ENCODE peak calls at places on chromosome 6, in seven cellular contexts. G, S, R, C, D, W and K are unnamed samples.
A peak's percentile ranks its signal among the peaks of the same experiment; 100 is the strongest.

GRCh38 chr6:104186836-104187235 is 672.9 kb downstream of the HACE1 start:
- DNase-seq in G (no peak), S (no peak), R (no peak), C (no peak), D (no peak), W (no peak), K (no peak)

GRCh38 chr6:118660218-118660569 is 8.8 kb upstream of the CEP85L start:
- DNase-seq in G (no peak), S (no peak), R (no peak), C (no peak), D (peak; percentile 22), W (no peak), K (no peak)

GRCh38 chr6:26267083-26267589 is 97.9 kb upstream of the BTN3A2 start:
- DNase-seq in G (no peak), S (no peak), R (no peak), C (no peak), D (no peak), W (no peak), K (no peak)

GRCh38 chr6:44126320-44127149 is 717 bp downstream of the MRPL14 start:
- DNase-seq in G (no peak), S (peak; percentile 48), R (no peak), C (no peak), D (peak; percentile 62), W (peak; percentile 91), K (peak; percentile 64)

GRCh38 chr6:37940074-37940847 is 120.7 kb downstream of the ZFAND3 start:
- DNase-seq in G (no peak), S (peak; percentile 55), R (no peak), C (no peak), D (peak; percentile 21), W (no peak), K (no peak)

GRCh38 chr6:158835616-158836221 is 16.6 kb upstream of the EZR start:
- DNase-seq in G (no peak), S (peak; percentile 50), R (no peak), C (no peak), D (no peak), W (no peak), K (no peak)

GRCh38 chr6:143027058-143027457 is 33.6 kb upstream of the AIG1 start:
- DNase-seq in G (peak; percentile 27), S (peak; percentile 23), R (peak; percentile 7), C (no peak), D (peak; percentile 23), W (no peak), K (no peak)

GRCh38 chr6:70669133-70669532 is 1.4 kb downstream of the SMAP1 start:
- DNase-seq in G (no peak), S (no peak), R (no peak), C (no peak), D (no peak), W (no peak), K (no peak)

GRCh38 chr6:152380993-152381898 is 255.9 kb downstream of the SYNE1 start:
- DNase-seq in G (no peak), S (peak; percentile 80), R (peak; percentile 73), C (peak; percentile 55), D (peak; percentile 87), W (peak; percentile 91), K (no peak)
- TF ChIP-seq POLR2A in G (no peak), S (peak; percentile 45), R (no peak), C (peak; percentile 47), D (peak; percentile 73), W (no peak), K (no peak)

DNA sequence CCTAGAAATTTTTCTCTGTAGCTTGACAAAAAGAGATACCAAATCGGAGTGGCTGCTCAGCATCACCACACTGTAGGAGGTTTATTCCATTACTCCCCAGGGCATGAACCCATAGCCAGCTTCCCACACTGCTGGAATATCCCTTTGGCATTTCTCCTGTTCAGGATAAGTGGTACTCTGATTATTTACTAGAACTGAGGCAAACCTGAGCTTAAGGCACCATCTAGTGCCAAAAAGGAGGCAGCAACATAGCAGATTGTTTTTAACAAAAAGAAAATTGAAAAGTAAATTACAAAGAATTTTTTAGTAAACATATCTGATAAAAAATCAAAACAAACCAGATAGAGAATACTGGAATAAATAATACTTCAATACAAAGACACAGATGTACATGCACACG is 181.7 kb downstream of the WDR27 start:
- DNase-seq in G (no peak), S (no peak), R (no peak), C (no peak), D (no peak), W (no peak), K (no peak)
- TF ChIP-seq POLR2A in G (no peak), S (no peak), R (no peak), C (no peak), D (no peak), W (no peak), K (no peak)

DNA sequence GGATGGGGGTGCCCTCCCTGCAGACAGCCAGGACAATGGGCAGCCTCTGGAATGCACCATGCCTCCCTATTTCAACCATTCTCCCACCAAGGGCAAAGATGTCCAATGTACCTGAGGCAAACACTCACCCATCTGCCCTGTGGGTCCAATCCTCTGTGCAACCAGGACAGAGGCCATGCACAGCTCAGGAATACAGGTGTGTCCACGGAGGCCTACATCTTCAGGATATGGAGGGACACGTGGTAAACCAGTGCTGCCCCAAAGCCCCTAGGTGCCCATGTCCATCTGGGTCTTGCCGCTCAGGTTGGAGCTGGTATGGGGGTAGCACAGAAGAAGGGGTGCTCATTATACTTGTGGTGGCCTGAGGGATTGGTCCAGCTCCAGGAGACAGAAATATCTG is 20.4 kb upstream of the TAF8 start:
- DNase-seq in G (no peak), S (no peak), R (no peak), C (no peak), D (no peak), W (no peak), K (no peak)
- TF ChIP-seq POLR2A in G (no peak), S (no peak), R (no peak), C (no peak), D (no peak), W (no peak), K (no peak)

DNA sequence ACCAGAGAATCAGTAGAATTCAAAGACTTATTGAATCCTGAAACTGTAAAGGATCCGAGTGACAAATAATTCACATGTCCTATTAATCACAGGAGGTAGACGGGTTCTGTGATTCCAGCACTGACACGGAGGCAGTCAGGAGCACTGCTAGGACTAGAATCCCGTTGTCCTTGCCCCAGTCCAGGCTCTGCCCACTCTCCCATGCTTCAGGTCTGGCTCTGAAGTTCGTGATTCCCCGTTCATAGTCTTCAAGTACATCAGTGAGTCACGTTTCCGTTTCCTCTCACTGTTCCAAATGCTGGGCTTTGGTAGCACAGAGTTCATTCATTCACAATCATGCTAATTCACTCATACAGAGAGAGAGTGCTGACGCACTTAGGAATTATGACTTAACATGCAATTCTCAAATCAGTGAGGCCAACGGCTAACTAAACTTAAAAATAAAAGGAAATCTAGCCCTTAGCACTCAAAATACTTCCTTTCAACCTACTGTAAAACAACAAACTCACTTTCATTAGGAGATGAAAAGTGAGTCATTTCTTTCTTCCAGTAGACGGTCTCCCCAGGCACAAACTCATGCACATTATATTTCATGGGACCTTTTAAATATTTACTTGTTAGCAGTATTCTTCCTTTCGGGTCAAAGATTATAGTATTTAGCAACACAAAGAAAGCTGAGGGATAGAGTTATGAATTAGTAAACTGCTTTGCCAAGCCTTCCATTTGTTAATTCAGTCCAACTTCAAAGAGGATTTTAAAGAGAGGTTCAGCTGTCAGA is 94.0 kb upstream of the NHSL1 start:
- DNase-seq in G (no peak), S (peak; percentile 60), R (peak; percentile 64), C (no peak), D (peak; percentile 65), W (no peak), K (peak; percentile 22)
- TF ChIP-seq POLR2A in G (no peak), S (no peak), R (no peak), C (no peak), D (no peak), W (no peak), K (peak; percentile 79)

DNA sequence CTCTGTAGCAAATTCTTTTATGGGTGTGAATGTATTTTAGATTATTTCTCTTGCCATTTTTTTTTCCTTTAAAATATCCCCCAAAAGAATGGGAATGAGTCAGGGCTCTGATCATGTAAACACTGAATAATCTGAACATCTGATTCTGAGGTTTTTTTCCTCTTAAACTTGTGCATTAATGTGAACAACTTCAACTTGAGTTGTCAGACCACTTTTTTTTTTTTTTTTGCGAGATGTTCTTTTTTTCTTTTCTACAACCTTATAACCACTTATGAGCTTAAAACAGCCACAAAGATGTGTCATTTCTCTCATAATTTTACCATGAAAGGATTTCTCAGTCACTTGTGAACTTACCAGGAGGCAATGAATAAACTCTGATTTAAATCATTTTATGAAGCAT is 85.3 kb downstream of the TBC1D7 start:
- DNase-seq in G (no peak), S (no peak), R (no peak), C (no peak), D (no peak), W (no peak), K (no peak)
- TF ChIP-seq POLR2A in G (no peak), S (no peak), R (no peak), C (no peak), D (no peak), W (no peak), K (no peak)

GRCh38 chr6:12163744-12164507 is 126.2 kb upstream of the EDN1 start:
- DNase-seq in G (no peak), S (no peak), R (no peak), C (no peak), D (no peak), W (no peak), K (no peak)

GRCh38 chr6:12164508-12164770 is 125.7 kb upstream of the EDN1 start:
- DNase-seq in G (no peak), S (no peak), R (no peak), C (no peak), D (no peak), W (no peak), K (no peak)

GRCh38 chr6:12160350-12160749 is 129.8 kb upstream of the EDN1 start:
- DNase-seq in G (no peak), S (no peak), R (no peak), C (no peak), D (no peak), W (no peak), K (no peak)

GRCh38 chr6:12163149-12163548 is 127.0 kb upstream of the EDN1 start:
- DNase-seq in G (no peak), S (no peak), R (no peak), C (no peak), D (no peak), W (no peak), K (peak; percentile 31)

DNA sequence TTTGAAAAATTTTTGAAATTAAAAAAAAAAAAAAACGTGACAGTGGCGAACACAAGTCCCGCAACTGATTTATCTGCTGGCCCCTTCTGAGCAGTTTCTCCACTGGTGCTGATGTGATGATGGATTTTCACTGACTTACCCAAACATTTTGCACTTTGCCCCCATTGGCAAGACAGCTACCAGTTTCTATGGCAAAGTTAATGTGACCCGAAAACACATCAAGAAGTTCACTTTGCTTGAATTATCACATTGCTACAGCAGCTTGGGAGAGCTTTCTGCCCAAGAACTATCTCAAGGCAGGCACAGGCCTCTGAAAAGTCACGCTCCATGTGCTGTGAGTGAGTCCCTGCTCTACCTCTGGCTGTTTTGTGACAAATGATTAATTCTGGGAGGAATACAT is 128.0 kb upstream of the EDN1 start:
- DNase-seq in G (no peak), S (no peak), R (no peak), C (no peak), D (no peak), W (no peak), K (no peak)
- TF ChIP-seq POLR2A in G (no peak), S (no peak), R (no peak), C (no peak), D (no peak), W (no peak), K (no peak)

GRCh38 chr6:166956444-166957086 is at the start of gene RNASET2:
- DNase-seq in G (no peak), S (peak; percentile 98), R (peak; percentile 64), C (peak; percentile 97), D (peak; percentile 96), W (peak; percentile 100), K (peak; percentile 77)
- TF ChIP-seq POLR2A in G (no peak), S (peak; percentile 83), R (peak; percentile 62), C (peak; percentile 61), D (peak; percentile 55), W (no peak), K (peak; percentile 41)